ENCODE peak calls at places on chromosomes 5 and 9, in four cellular contexts. Q is endothelial cell; L is activated T-helper 1 cell treated with anti-CD3 and anti-CD28 coated beads, Interleukin-12 subunit alpha, Interleukin-12 subunit beta, Interleukin-2, Interleukin-4 antibody, amounts not matched to agents 30 ng/mL and 10 ng/mL and 1 ng/mL, durations not matched to agents 14 hours and 24 hours and 36 hours; B is skeletal muscle cell. K is an unnamed sample.

GRCh38 chr5:148910686-148911361 is 84.4 kb downstream of the ADRB2 start:
- DNase-seq in B (peak), L (no peak), Q (no peak), K (no peak)

GRCh38 chr5:35129921-35130485 is 82.3 kb upstream of the AGXT2 start:
- DNase-seq in L (peak), Q (no peak), B (no peak), K (no peak)

GRCh38 chr5:67100301-67100700 is 96.3 kb downstream of the CD180 start:
- DNase-seq in L (no peak), B (no peak), Q (no peak), K (no peak)

GRCh38 chr5:73418244-73418691 is 30.3 kb downstream of the FOXD1 start:
- DNase-seq in B (no peak), Q (no peak), L (no peak), K (no peak)

GRCh38 chr9:91896096-91896495 is 53.9 kb downstream of the ROR2 start:
- DNase-seq in Q (no peak), B (no peak), L (no peak), K (no peak)

GRCh38 chr9:22815246-22815645 is 368.6 kb downstream of the DMRTA1 start:
- DNase-seq in Q (no peak), L (no peak), B (no peak), K (no peak)

GRCh38 chr5:150846651-150847333 is 471 bp downstream of the IRGM start:
- DNase-seq in Q (peak), L (peak), B (peak), K (peak)

GRCh38 chr5:161051920-161052500 is 200.0 kb upstream of the ATP10B start:
- DNase-seq in B (no peak), Q (no peak), L (no peak), K (no peak)

GRCh38 chr5:98144710-98145109 is 628.8 kb upstream of the RGMB start:
- DNase-seq in Q (no peak), L (no peak), B (no peak), K (no peak)

GRCh38 chr9:114124666-114125580 is 25.8 kb upstream of the KIF12 start:
- DNase-seq in Q (no peak), B (no peak), L (no peak), K (no peak)

GRCh38 chr9:91207481-91207888 is 154.2 kb downstream of the AUH start:
- DNase-seq in B (peak), L (no peak), Q (no peak), K (no peak)

GRCh38 chr5:14871084-14871572 is 450 bp downstream of the ANKH start:
- DNase-seq in L (peak), Q (no peak), B (no peak), K (peak)

GRCh38 chr9:87346061-87346665 is 151.5 kb upstream of the DAPK1 start:
- DNase-seq in L (no peak), Q (no peak), B (no peak), K (no peak)

GRCh38 chr9:23754551-23754950 is 71.5 kb downstream of the ELAVL2 start:
- DNase-seq in L (no peak), B (no peak), Q (no peak), K (no peak)

K was measured in HAP-1.